ENCODE peak calls at places on chromosomes 7 and 10, in eight cellular contexts. T, E, D, Y, O, A, J and G are unnamed samples.

GRCh38 chr10:77247076-77247561 is 390.5 kb downstream of the KCNMA1 start:
- DNase-seq in T (no peak), Y (no peak), O (peak; percentile 94), E (no peak), D (no peak), A (no peak), J (no peak), G (peak; percentile 24)

GRCh38 chr10:96683065-96683464 is 37.2 kb downstream of the PIK3AP1 start:
- DNase-seq in A (no peak), J (no peak), E (no peak), T (no peak), Y (no peak), D (no peak), O (no peak), G (no peak)

GRCh38 chr7:66905689-66906088 is 15.3 kb upstream of the TMEM248 start:
- DNase-seq in Y (no peak), J (no peak), D (no peak), E (no peak), A (no peak), O (no peak), T (no peak), G (no peak)

GRCh38 chr7:42283553-42283952 is 46.5 kb upstream of the GLI3 start:
- DNase-seq in O (no peak), Y (no peak), J (peak; percentile 33), T (no peak), D (no peak), E (no peak), A (no peak), G (no peak)

GRCh38 chr10:132685121-132685891 is 100.6 kb downstream of the NKX6-2 start:
- DNase-seq in T (no peak), J (no peak), D (peak; percentile 88), O (peak; percentile 73), Y (no peak), E (peak; percentile 23), A (no peak), G (peak; percentile 46)

GRCh38 chr10:124236818-124237217 is 143.4 kb upstream of the CHST15 start:
- DNase-seq in T (no peak), J (no peak), A (no peak), Y (no peak), E (no peak), O (no peak), D (no peak), G (no peak)

GRCh38 chr10:905503-905902 is 26.0 kb downstream of the LARP4B start:
- DNase-seq in D (no peak), J (no peak), T (no peak), Y (no peak), A (no peak), O (peak; percentile 25), E (no peak), G (no peak)

GRCh38 chr10:29635711-29636144 is 957 bp upstream of the SVIL start:
- DNase-seq in O (peak; percentile 64), A (peak; percentile 53), Y (no peak), D (no peak), E (no peak), J (no peak), T (no peak), G (no peak)

GRCh38 chr7:153397459-153397858 is 637.9 kb downstream of the ACTR3B start:
- DNase-seq in D (no peak), J (no peak), E (no peak), A (no peak), O (no peak), T (no peak), Y (no peak), G (no peak)

GRCh38 chr7:50667789-50668226 is 102.6 kb upstream of the DDC start:
- DNase-seq in E (no peak), A (no peak), T (no peak), D (no peak), O (no peak), Y (no peak), J (peak; percentile 51), G (no peak)

GRCh38 chr7:33716581-33717477 is 188.5 kb upstream of the BMPER start:
- DNase-seq in O (peak; percentile 41), A (peak; percentile 64), D (no peak), Y (no peak), E (peak; percentile 51), J (no peak), T (peak; percentile 21), G (peak; percentile 19)

GRCh38 chr7:137919987-137920386 is 73.2 kb upstream of the DGKI start:
- DNase-seq in O (no peak), J (no peak), Y (no peak), T (no peak), D (no peak), A (no peak), E (no peak), G (no peak)

GRCh38 chr10:90407116-90407515 is 450.7 kb downstream of the HTR7 start:
- DNase-seq in O (peak; percentile 87), D (no peak), Y (no peak), A (no peak), J (no peak), E (no peak), T (no peak), G (no peak)

GRCh38 chr7:1246170-1246870 is 13.6 kb downstream of the UNCX start:
- DNase-seq in T (no peak), O (no peak), E (no peak), A (no peak), J (no peak), Y (no peak), D (no peak), G (no peak)

GRCh38 chr10:105800626-105801025 is 1159.5 kb downstream of the SORCS3 start:
- DNase-seq in A (no peak), E (no peak), O (no peak), J (no peak), D (no peak), T (no peak), Y (no peak), G (no peak)

GRCh38 chr10:585502-585901 is 104.0 kb downstream of the DIP2C start:
- DNase-seq in D (no peak), E (no peak), O (no peak), Y (no peak), A (no peak), J (no peak), T (no peak), G (no peak)

GRCh38 chr10:5446390-5446926 is 34.1 kb downstream of the NET1 start:
- DNase-seq in D (no peak), T (peak; percentile 63), Y (peak; percentile 57), O (peak; percentile 82), A (peak; percentile 90), J (peak; percentile 84), E (peak; percentile 95), G (peak; percentile 99)

GRCh38 chr10:87671416-87671815 is 11.7 kb downstream of the PAPSS2 start:
- DNase-seq in D (no peak), E (no peak), T (no peak), Y (no peak), O (no peak), J (no peak), A (no peak), G (no peak)

GRCh38 chr7:84811427-84811826 is 375.4 kb downstream of the SEMA3D start:
- DNase-seq in A (no peak), Y (no peak), D (no peak), J (no peak), T (no peak), O (no peak), E (no peak), G (no peak)

GRCh38 chr7:105228555-105228954 is 160.2 kb downstream of the SRPK2 start:
- DNase-seq in J (no peak), E (no peak), Y (no peak), A (no peak), T (no peak), D (no peak), O (no peak), G (no peak)

GRCh38 chr10:132564690-132565089 is 27.1 kb downstream of the INPP5A start:
- DNase-seq in E (no peak), T (no peak), O (no peak), Y (no peak), A (no peak), J (no peak), D (no peak), G (no peak)

GRCh38 chr10:95478935-95479334 is 82.2 kb downstream of the SORBS1 start:
- DNase-seq in J (no peak), E (no peak), Y (no peak), O (no peak), T (no peak), D (no peak), A (no peak), G (no peak)

GRCh38 chr7:1359681-1360485 is 99.4 kb downstream of the MICALL2 start:
- DNase-seq in O (no peak), A (no peak), Y (no peak), T (no peak), D (no peak), E (no peak), J (no peak), G (no peak)